ENCODE peak calls at places on chromosomes 13 and 19, in nine cellular contexts. One of them, this sample, is unnamed.

GRCh38 chr13:90302113-90302512 is 1045.4 kb upstream of the MIR17HG start:
- DNase-seq in ovary: no peak
- DNase-seq in NCI-H460: no peak
- DNase-seq in tibial nerve: no peak
- DNase-seq in RWPE1: no peak
- DNase-seq in right atrium auricular region: no peak
- DNase-seq in GM03348: peak
- DNase-seq in fibroblast of pulmonary artery: peak
- DNase-seq in cardiac muscle cell: no peak
- DNase-seq in this sample: no peak

GRCh38 chr13:97855570-97855970 is 97.9 kb upstream of the IPO5 start:
- DNase-seq in ovary: no peak
- DNase-seq in NCI-H460: peak
- DNase-seq in tibial nerve: peak
- DNase-seq in RWPE1: peak
- DNase-seq in right atrium auricular region: no peak
- DNase-seq in GM03348: peak
- DNase-seq in fibroblast of pulmonary artery: peak
- DNase-seq in cardiac muscle cell: peak
- DNase-seq in this sample: peak

GRCh38 chr13:65932587-65933239 is 1297.4 kb downstream of the PCDH9 start:
- DNase-seq in ovary: no peak
- DNase-seq in NCI-H460: no peak
- DNase-seq in tibial nerve: no peak
- DNase-seq in RWPE1: peak
- DNase-seq in right atrium auricular region: no peak
- DNase-seq in GM03348: no peak
- DNase-seq in fibroblast of pulmonary artery: no peak
- DNase-seq in cardiac muscle cell: no peak
- DNase-seq in this sample: no peak

GRCh38 chr13:90686438-90686837 is 661.0 kb upstream of the MIR17HG start:
- DNase-seq in ovary: no peak
- DNase-seq in NCI-H460: no peak
- DNase-seq in tibial nerve: no peak
- DNase-seq in RWPE1: peak
- DNase-seq in right atrium auricular region: no peak
- DNase-seq in GM03348: peak
- DNase-seq in fibroblast of pulmonary artery: peak
- DNase-seq in cardiac muscle cell: no peak
- DNase-seq in this sample: no peak

GRCh38 chr19:45767881-45768643 is 990 bp downstream of the SIX5 start:
- DNase-seq in ovary: peak
- DNase-seq in NCI-H460: peak
- DNase-seq in tibial nerve: peak
- DNase-seq in RWPE1: no peak
- DNase-seq in right atrium auricular region: peak
- DNase-seq in GM03348: peak
- DNase-seq in fibroblast of pulmonary artery: peak
- DNase-seq in cardiac muscle cell: peak
- DNase-seq in this sample: peak

GRCh38 chr19:5803752-5804515 is 933 bp upstream of the NRTN start:
- DNase-seq in ovary: peak
- DNase-seq in NCI-H460: peak
- DNase-seq in tibial nerve: peak
- DNase-seq in RWPE1: peak
- DNase-seq in right atrium auricular region: peak
- DNase-seq in GM03348: peak
- DNase-seq in fibroblast of pulmonary artery: peak
- DNase-seq in cardiac muscle cell: peak
- DNase-seq in this sample: peak

GRCh38 chr13:93859666-93860065 is 619.8 kb downstream of the DCT start:
- DNase-seq in ovary: no peak
- DNase-seq in NCI-H460: no peak
- DNase-seq in tibial nerve: no peak
- DNase-seq in RWPE1: no peak
- DNase-seq in right atrium auricular region: no peak
- DNase-seq in GM03348: no peak
- DNase-seq in fibroblast of pulmonary artery: peak
- DNase-seq in cardiac muscle cell: no peak
- DNase-seq in this sample: no peak

GRCh38 chr13:77331421-77331820 is 4.5 kb upstream of the MYCBP2 start:
- DNase-seq in ovary: no peak
- DNase-seq in NCI-H460: no peak
- DNase-seq in tibial nerve: no peak
- DNase-seq in RWPE1: no peak
- DNase-seq in right atrium auricular region: no peak
- DNase-seq in GM03348: no peak
- DNase-seq in fibroblast of pulmonary artery: no peak
- DNase-seq in cardiac muscle cell: no peak
- DNase-seq in this sample: no peak

GRCh38 chr19:3459322-3459881 is 20.9 kb downstream of the SMIM24 start:
- DNase-seq in ovary: peak
- DNase-seq in NCI-H460: no peak
- DNase-seq in tibial nerve: peak
- DNase-seq in RWPE1: peak
- DNase-seq in right atrium auricular region: peak
- DNase-seq in GM03348: peak
- DNase-seq in fibroblast of pulmonary artery: peak
- DNase-seq in cardiac muscle cell: peak
- DNase-seq in this sample: peak

GRCh38 chr13:85230754-85231153 is 568.5 kb downstream of the SLITRK6 start:
- DNase-seq in ovary: no peak
- DNase-seq in NCI-H460: no peak
- DNase-seq in tibial nerve: no peak
- DNase-seq in RWPE1: no peak
- DNase-seq in right atrium auricular region: no peak
- DNase-seq in GM03348: no peak
- DNase-seq in fibroblast of pulmonary artery: no peak
- DNase-seq in cardiac muscle cell: no peak
- DNase-seq in this sample: no peak

GRCh38 chr13:24221007-24221406 is 60.5 kb downstream of the SPATA13 start:
- DNase-seq in ovary: no peak
- DNase-seq in NCI-H460: peak
- DNase-seq in tibial nerve: no peak
- DNase-seq in RWPE1: no peak
- DNase-seq in right atrium auricular region: no peak
- DNase-seq in GM03348: no peak
- DNase-seq in fibroblast of pulmonary artery: no peak
- DNase-seq in cardiac muscle cell: no peak
- DNase-seq in this sample: no peak

GRCh38 chr19:44718441-44719261 is 19.7 kb downstream of the CEACAM16 start:
- DNase-seq in ovary: peak
- DNase-seq in NCI-H460: no peak
- DNase-seq in tibial nerve: peak
- DNase-seq in RWPE1: no peak
- DNase-seq in right atrium auricular region: peak
- DNase-seq in GM03348: peak
- DNase-seq in fibroblast of pulmonary artery: peak
- DNase-seq in cardiac muscle cell: peak
- DNase-seq in this sample: peak

GRCh38 chr13:25478186-25478585 is 106.4 kb downstream of the ATP8A2 start:
- DNase-seq in ovary: no peak
- DNase-seq in NCI-H460: peak
- DNase-seq in tibial nerve: no peak
- DNase-seq in RWPE1: no peak
- DNase-seq in right atrium auricular region: no peak
- DNase-seq in GM03348: no peak
- DNase-seq in fibroblast of pulmonary artery: no peak
- DNase-seq in cardiac muscle cell: no peak
- DNase-seq in this sample: no peak

GRCh38 chr19:7507884-7508283 is 8.0 kb upstream of the ZNF358 start:
- DNase-seq in ovary: peak
- DNase-seq in NCI-H460: peak
- DNase-seq in tibial nerve: peak
- DNase-seq in RWPE1: peak
- DNase-seq in right atrium auricular region: peak
- DNase-seq in GM03348: peak
- DNase-seq in fibroblast of pulmonary artery: peak
- DNase-seq in cardiac muscle cell: no peak
- DNase-seq in this sample: peak